ENCODE peak calls at places on chromosomes 7 and 10, in eight cellular contexts. D is anterior cingulate cortex; U is NCI-H774; H is dermis microvascular lymphatic vessel endothelial cell; Z is fibroblast of lung; Q is aorta; M is DMS153; F is effector CD4-positive, alpha-beta T cell. B is an unnamed sample.

GRCh38 chr7:112266595-112267270 is 60.2 kb downstream of the ZNF277 start:
- DNase-seq in D (no peak), U (no peak), H (no peak), Z (peak), Q (no peak), M (no peak), F (no peak), B (no peak)

GRCh38 chr10:13890617-13891541 is 304.1 kb downstream of the PRPF18 start:
- DNase-seq in D (no peak), U (no peak), H (peak), Z (peak), Q (no peak), M (no peak), F (no peak), B (no peak)

GRCh38 chr10:124465777-124466488 is 4.3 kb downstream of the LHPP start:
- DNase-seq in D (no peak), U (no peak), H (no peak), Z (no peak), Q (no peak), M (no peak), F (no peak), B (no peak)

GRCh38 chr10:124323145-124323725 is 95.5 kb downstream of the OAT start:
- DNase-seq in D (no peak), U (no peak), H (no peak), Z (no peak), Q (no peak), M (no peak), F (no peak), B (no peak)

GRCh38 chr7:22361320-22361719 is 4.4 kb upstream of the RAPGEF5 start:
- DNase-seq in D (no peak), U (peak), H (no peak), Z (no peak), Q (no peak), M (peak), F (no peak), B (no peak)

GRCh38 chr7:44277391-44277790 is 48.0 kb downstream of the CAMK2B start:
- DNase-seq in D (no peak), U (no peak), H (no peak), Z (no peak), Q (peak), M (no peak), F (no peak), B (no peak)

GRCh38 chr10:36114141-36114540 is 472.0 kb upstream of the FZD8 start:
- DNase-seq in D (no peak), U (no peak), H (no peak), Z (peak), Q (no peak), M (no peak), F (no peak), B (no peak)

GRCh38 chr7:7765422-7765821 is 47.0 kb upstream of the RPA3 start:
- DNase-seq in D (no peak), U (no peak), H (no peak), Z (no peak), Q (no peak), M (no peak), F (no peak), B (no peak)

GRCh38 chr7:101402081-101402779 is 39.6 kb downstream of the COL26A1 start:
- DNase-seq in D (no peak), U (no peak), H (peak), Z (peak), Q (no peak), M (no peak), F (no peak), B (no peak)

GRCh38 chr7:79046061-79046460 is 407.4 kb downstream of the MAGI2 start:
- DNase-seq in D (no peak), U (no peak), H (no peak), Z (no peak), Q (no peak), M (no peak), F (no peak), B (no peak)

GRCh38 chr7:43058271-43059066 is 54.0 kb upstream of the HECW1 start:
- DNase-seq in D (no peak), U (no peak), H (no peak), Z (no peak), Q (no peak), M (no peak), F (no peak), B (no peak)

GRCh38 chr7:158616050-158616449 is 28.4 kb upstream of the PTPRN2 start:
- DNase-seq in D (no peak), U (no peak), H (no peak), Z (no peak), Q (no peak), M (no peak), F (no peak), B (no peak)

GRCh38 chr7:100914208-100914878 is 18.7 kb upstream of the ACHE start:
- DNase-seq in D (no peak), U (no peak), H (no peak), Z (no peak), Q (no peak), M (no peak), F (no peak), B (no peak)

GRCh38 chr7:22588396-22588795 is 88.4 kb upstream of the STEAP1B start:
- DNase-seq in D (no peak), U (no peak), H (no peak), Z (peak), Q (no peak), M (no peak), F (no peak), B (no peak)

GRCh38 chr7:141094336-141095070 is 20.6 kb downstream of the TMEM178B start:
- DNase-seq in D (no peak), U (no peak), H (no peak), Z (no peak), Q (no peak), M (no peak), F (no peak), B (no peak)

GRCh38 chr7:44212018-44212417 is 11.2 kb downstream of the YKT6 start:
- DNase-seq in D (peak), U (no peak), H (no peak), Z (no peak), Q (no peak), M (no peak), F (no peak), B (no peak)

GRCh38 chr7:91043181-91043580 is 221.1 kb upstream of the FZD1 start:
- DNase-seq in D (no peak), U (no peak), H (peak), Z (no peak), Q (no peak), M (no peak), F (no peak), B (no peak)

GRCh38 chr10:77531441-77532001 is 106.1 kb downstream of the KCNMA1 start:
- DNase-seq in D (no peak), U (no peak), H (peak), Z (peak), Q (peak), M (peak), F (no peak), B (no peak)

GRCh38 chr7:121045090-121045489 is 56.6 kb downstream of the CPED1 start:
- DNase-seq in D (no peak), U (no peak), H (no peak), Z (no peak), Q (no peak), M (no peak), F (no peak), B (no peak)

GRCh38 chr7:110944448-110944847 is 146.5 kb upstream of the LRRN3 start:
- DNase-seq in D (no peak), U (no peak), H (no peak), Z (no peak), Q (no peak), M (no peak), F (no peak), B (no peak)

GRCh38 chr10:29648114-29648982 is 13.6 kb upstream of the SVIL start:
- DNase-seq in D (no peak), U (no peak), H (peak), Z (peak), Q (no peak), M (no peak), F (peak), B (no peak)

GRCh38 chr10:30432631-30433285 is 1.2 kb upstream of the MAP3K8 start:
- DNase-seq in D (no peak), U (no peak), H (peak), Z (no peak), Q (no peak), M (no peak), F (no peak), B (no peak)

GRCh38 chr10:1420663-1421362 is 316.5 kb downstream of the ADARB2 start:
- DNase-seq in D (peak), U (peak), H (no peak), Z (no peak), Q (no peak), M (peak), F (no peak), B (peak)

GRCh38 chr7:102064361-102065025 is 222.2 kb upstream of the SH2B2 start:
- DNase-seq in D (no peak), U (no peak), H (peak), Z (no peak), Q (peak), M (no peak), F (no peak), B (no peak)

GRCh38 chr10:96758423-96758822 is 38.1 kb upstream of the PIK3AP1 start:
- DNase-seq in D (no peak), U (no peak), H (peak), Z (no peak), Q (no peak), M (no peak), F (no peak), B (no peak)

GRCh38 chr7:33764752-33765451 is 140.4 kb upstream of the BMPER start:
- DNase-seq in D (no peak), U (no peak), H (peak), Z (peak), Q (no peak), M (no peak), F (no peak), B (no peak)

GRCh38 chr7:139773372-139773771 is 4.4 kb downstream of the HIPK2 start:
- DNase-seq in D (no peak), U (no peak), H (no peak), Z (no peak), Q (no peak), M (no peak), F (no peak), B (no peak)

GRCh38 chr10:131822694-131823245 is 78.0 kb upstream of the PPP2R2D start:
- DNase-seq in D (no peak), U (no peak), H (no peak), Z (no peak), Q (peak), M (no peak), F (no peak), B (no peak)

GRCh38 chr7:95004618-95005282 is 97.4 kb downstream of the PPP1R9A start:
- DNase-seq in D (no peak), U (peak), H (peak), Z (peak), Q (no peak), M (peak), F (no peak), B (no peak)

GRCh38 chr7:150668472-150668911 is 17.0 kb upstream of the GIMAP2 start:
- DNase-seq in D (no peak), U (no peak), H (no peak), Z (no peak), Q (no peak), M (no peak), F (peak), B (peak)